ENCODE peak calls at places on chromosomes 12 and 14, in eight cellular contexts. I, K, N, G, W, U, V and F are unnamed samples.

GRCh38 chr14:61285364-61285763 is 4.2 kb upstream of the TMEM30B start:
- DNase-seq in I (no peak), K (no peak), N (no peak), G (peak; percentile 87), W (no peak), U (no peak), V (no peak), F (no peak)

GRCh38 chr12:26327975-26328635 is 132.7 kb downstream of the SSPN start:
- DNase-seq in I (no peak), K (no peak), N (no peak), G (no peak), W (no peak), U (no peak), V (no peak), F (no peak)

GRCh38 chr14:22848391-22849164 is 12.2 kb downstream of the MMP14 start:
- DNase-seq in I (peak; percentile 98), K (no peak), N (peak; percentile 89), G (no peak), W (peak; percentile 58), U (no peak), V (no peak), F (no peak)

GRCh38 chr12:84463756-84464495 is 448.7 kb downstream of the SLC6A15 start:
- DNase-seq in I (no peak), K (no peak), N (peak; percentile 21), G (no peak), W (no peak), U (no peak), V (no peak), F (no peak)

GRCh38 chr12:18690653-18691052 is 47.2 kb downstream of the PLCZ1 start:
- DNase-seq in I (peak; percentile 40), K (peak; percentile 79), N (peak; percentile 68), G (peak; percentile 95), W (no peak), U (peak; percentile 55), V (no peak), F (no peak)

GRCh38 chr12:109743076-109743910 is 29.7 kb downstream of the FAM222A start:
- DNase-seq in I (no peak), K (no peak), N (no peak), G (no peak), W (peak; percentile 28), U (no peak), V (no peak), F (peak; percentile 34)

GRCh38 chr12:56220611-56221232 is 1.0 kb downstream of the RNF41 start:
- DNase-seq in I (peak; percentile 79), K (no peak), N (no peak), G (peak; percentile 33), W (peak; percentile 52), U (no peak), V (no peak), F (no peak)

GRCh38 chr12:27703720-27704452 is 6.7 kb upstream of the MRPS35 start:
- DNase-seq in I (peak; percentile 93), K (peak; percentile 87), N (peak; percentile 76), G (peak; percentile 98), W (peak; percentile 61), U (peak; percentile 77), V (peak; percentile 74), F (peak; percentile 43)

GRCh38 chr14:105494606-105494929 is 3.5 kb downstream of the TEDC1 start:
- DNase-seq in I (no peak), K (no peak), N (no peak), G (no peak), W (peak; percentile 32), U (no peak), V (no peak), F (no peak)

GRCh38 chr14:99190696-99191662 is 81.0 kb downstream of the BCL11B start:
- DNase-seq in I (no peak), K (no peak), N (no peak), G (no peak), W (no peak), U (no peak), V (no peak), F (no peak)

GRCh38 chr14:64444984-64445845 is 20.1 kb upstream of the AKAP5 start:
- DNase-seq in I (peak; percentile 93), K (no peak), N (peak; percentile 42), G (no peak), W (no peak), U (no peak), V (no peak), F (peak; percentile 22)

GRCh38 chr12:54032627-54033100 is at the start of gene HOXC5:
- DNase-seq in I (peak; percentile 72), K (peak; percentile 54), N (no peak), G (peak; percentile 84), W (no peak), U (peak; percentile 68), V (peak; percentile 52), F (no peak)

GRCh38 chr12:54030442-54030801 is 2.2 kb downstream of the HOXC6 start:
- DNase-seq in I (no peak), K (no peak), N (no peak), G (no peak), W (no peak), U (no peak), V (no peak), F (no peak)

GRCh38 chr12:54030889-54031860 is 1.7 kb upstream of the HOXC5 start:
- DNase-seq in I (peak; percentile 41), K (no peak), N (no peak), G (no peak), W (no peak), U (no peak), V (no peak), F (no peak)

GRCh38 chr12:54033106-54033979 is 493 bp downstream of the HOXC5 start:
- DNase-seq in I (no peak), K (no peak), N (no peak), G (peak; percentile 64), W (no peak), U (no peak), V (no peak), F (no peak)

DNA sequence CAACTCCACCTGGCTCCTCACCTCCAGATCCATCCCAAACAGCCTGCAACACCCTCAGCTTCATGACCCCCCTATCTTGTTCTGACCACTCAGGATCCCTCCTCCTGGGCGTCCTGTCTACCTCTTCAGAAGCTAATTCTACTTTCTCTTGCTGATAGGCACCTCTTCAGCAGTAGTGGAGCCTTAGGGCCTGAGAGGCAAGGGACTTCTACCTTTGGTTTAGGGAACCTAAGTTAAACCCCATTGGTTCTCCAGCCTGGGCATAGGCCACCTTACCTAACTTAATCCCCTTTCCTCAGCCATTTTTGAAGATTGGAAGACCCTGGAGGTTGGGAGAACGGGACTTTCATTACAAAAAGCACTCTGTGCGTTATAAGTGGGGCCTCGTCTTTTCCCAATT is 630 bp upstream of the HOXC5 start:
- DNase-seq in I (no peak), K (no peak), N (no peak), G (no peak), W (no peak), U (no peak), V (no peak), F (no peak)
- H3K27me3 ChIP-seq in I (peaks cover 100% of the 10 kb centered on the region), K (no peaks in the 10 kb centered on the region), N (peaks cover 85% of the 10 kb centered on the region), G (no peaks in the 10 kb centered on the region), W (peaks cover 99% of the 10 kb centered on the region), U (no peaks in the 10 kb centered on the region), V (peaks cover 6% of the 10 kb centered on the region), F (peaks cover 100% of the 10 kb centered on the region)

DNA sequence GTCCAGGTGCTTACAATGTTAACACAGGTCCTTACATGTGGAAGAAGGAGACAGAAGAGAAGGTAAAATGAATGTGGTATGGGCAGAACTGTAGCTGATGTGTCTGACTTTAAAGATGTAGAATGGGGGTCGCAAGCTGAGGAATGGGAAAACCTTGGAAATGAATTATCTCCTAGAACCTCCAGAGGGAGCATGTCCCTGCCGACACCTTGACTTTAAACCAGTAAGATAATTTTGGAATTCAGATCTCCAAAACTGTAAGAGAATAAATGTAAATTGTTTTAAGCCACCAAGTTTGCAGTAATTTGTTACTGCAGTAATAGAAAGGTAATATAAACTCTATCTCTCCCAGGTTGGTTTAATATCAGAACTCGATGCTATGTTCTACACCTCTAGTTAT is 80.1 kb upstream of the ALG10 start:
- DNase-seq in I (no peak), K (no peak), N (no peak), G (peak; percentile 8), W (no peak), U (no peak), V (no peak), F (no peak)
- TF ChIP-seq CTCF in I (no peak), K (no peak), N (no peak), G (peak; percentile 44), W (no peak), U (peak; percentile 22), V (no peak), F (no peak)

DNA sequence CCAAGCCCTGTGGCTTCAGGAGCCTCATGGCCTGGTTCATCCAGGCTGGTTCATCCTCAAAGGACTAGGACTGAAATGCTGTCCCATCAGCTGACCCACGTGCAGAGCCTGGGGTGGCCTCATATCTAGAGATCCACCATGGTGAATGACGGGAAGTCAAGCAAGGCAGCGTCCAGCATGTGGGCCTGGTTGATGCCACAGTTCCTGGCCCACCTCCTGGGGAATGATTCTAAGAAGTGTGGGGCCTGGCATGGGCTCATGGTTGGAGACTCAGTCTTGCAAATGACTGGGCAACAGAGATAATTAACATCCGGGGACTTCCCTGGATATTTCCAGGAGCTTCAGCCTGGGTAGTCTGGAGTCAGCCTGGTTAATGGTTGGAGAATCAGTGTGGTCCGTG is 302.4 kb upstream of the SFSWAP start:
- DNase-seq in I (no peak), K (no peak), N (no peak), G (no peak), W (no peak), U (no peak), V (no peak), F (no peak)
- H3K27ac ChIP-seq in I (no peak overlapping the region), K (no peak overlapping the region), N (no peak overlapping the region), G (no peak overlapping the region), W (no peak overlapping the region), U (no peak overlapping the region), V (no peak overlapping the region), F (no peak overlapping the region)

GRCh38 chr14:74418031-74418430 is 8.0 kb downstream of the SYNDIG1L start:
- DNase-seq in I (no peak), K (no peak), N (no peak), G (no peak), W (no peak), U (no peak), V (no peak), F (no peak)
- H3K27me3 ChIP-seq in I (no peaks in the 10 kb centered on the region), K (peaks cover 59% of the 10 kb centered on the region), N (peaks cover 54% of the 10 kb centered on the region), G (peaks cover 95% of the 10 kb centered on the region), W (peaks cover 11% of the 10 kb centered on the region), U (peaks cover 50% of the 10 kb centered on the region), V (no peaks in the 10 kb centered on the region), F (peaks cover 11% of the 10 kb centered on the region)

GRCh38 chr12:94649349-94650142 is 811 bp downstream of the TMCC3 start:
- DNase-seq in I (peak; percentile 60), K (no peak), N (no peak), G (peak; percentile 40), W (peak; percentile 73), U (peak; percentile 54), V (peak; percentile 43), F (peak; percentile 75)
- TF ChIP-seq CTCF in I (peak; percentile 48), K (no peak), N (peak; percentile 16), G (peak; percentile 53), W (peak; percentile 49), U (no peak), V (no peak), F (peak; percentile 41)

GRCh38 chr12:104472748-104473147 is 16.0 kb downstream of the CHST11 start:
- DNase-seq in I (no peak), K (no peak), N (no peak), G (no peak), W (no peak), U (no peak), V (no peak), F (no peak)
- H3K27ac ChIP-seq in I (no peak overlapping the region), K (no peak overlapping the region), N (no peak overlapping the region), G (no peak overlapping the region), W (no peak overlapping the region), U (no peak overlapping the region), V (no peak overlapping the region), F (no peak overlapping the region)

GRCh38 chr12:117528538-117528937 is 167.1 kb upstream of the NOS1 start:
- DNase-seq in I (no peak), K (no peak), N (no peak), G (no peak), W (no peak), U (no peak), V (no peak), F (no peak)
- H3K27me3 ChIP-seq in I (no peaks in the 10 kb centered on the region), K (no peaks in the 10 kb centered on the region), N (no peaks in the 10 kb centered on the region), G (no peaks in the 10 kb centered on the region), W (no peaks in the 10 kb centered on the region), U (peaks cover 43% of the 10 kb centered on the region), V (no peaks in the 10 kb centered on the region), F (no peaks in the 10 kb centered on the region)